ENCODE peak calls at places on chromosomes 1 and 21, in seven cellular contexts. N is NCI-H1694 treated with DMSO at 0.1 percent for 48 hours; T is activated CD4-positive, alpha-beta T cell treated with anti-CD3 and anti-CD28 coated beads, Interleukin-2, amount 50 U/mL, for 1 hour; L is type B pancreatic cell; E is ACHN; K is T-helper 2 cell; Y is NCI-H1092. W is an unnamed sample.

GRCh38 chr1:204685236-204686006 is at the start of gene LRRN2:
- DNase-seq in N (peak; percentile 23), T (no peak), L (no peak), E (no peak), K (no peak), Y (peak; percentile 47), W (no peak)

GRCh38 chr1:219147571-219148019 is 26.1 kb upstream of the LYPLAL1 start:
- DNase-seq in N (no peak), T (no peak), L (no peak), E (no peak), K (no peak), Y (no peak), W (no peak)

GRCh38 chr21:32807717-32808380 is 36.3 kb upstream of the PAXBP1 start:
- DNase-seq in N (no peak), T (no peak), L (no peak), E (no peak), K (no peak), Y (no peak), W (no peak)

GRCh38 chr1:230231739-230232075 is 164.7 kb downstream of the GALNT2 start:
- DNase-seq in N (no peak), T (no peak), L (no peak), E (no peak), K (no peak), Y (no peak), W (no peak)

GRCh38 chr1:9542425-9542824 is 3.2 kb downstream of the SLC25A33 start:
- DNase-seq in N (no peak), T (no peak), L (no peak), E (peak; percentile 9), K (no peak), Y (no peak), W (no peak)

GRCh38 chr1:223133824-223134435 is 9.1 kb downstream of the TLR5 start:
- DNase-seq in N (peak; percentile 76), T (peak; percentile 76), L (peak; percentile 92), E (peak; percentile 85), K (peak; percentile 72), Y (peak; percentile 83), W (peak; percentile 77)

GRCh38 chr1:198220428-198220827 is 63.6 kb downstream of the NEK7 start:
- DNase-seq in N (no peak), T (no peak), L (no peak), E (no peak), K (no peak), Y (no peak), W (peak; percentile 79)

GRCh38 chr1:240663160-240663879 is 51.4 kb upstream of the GREM2 start:
- DNase-seq in N (no peak), T (no peak), L (no peak), E (no peak), K (no peak), Y (no peak), W (no peak)

GRCh38 chr1:200452850-200453543 is 43.2 kb upstream of the ZNF281 start:
- DNase-seq in N (no peak), T (no peak), L (no peak), E (no peak), K (no peak), Y (no peak), W (no peak)

GRCh38 chr1:10621906-10622305 is 147.2 kb downstream of the PEX14 start:
- DNase-seq in N (no peak), T (no peak), L (no peak), E (no peak), K (no peak), Y (no peak), W (no peak)

GRCh38 chr1:43445618-43446387 is 7.9 kb downstream of the HYI start:
- DNase-seq in N (no peak), T (no peak), L (no peak), E (no peak), K (no peak), Y (no peak), W (no peak)

GRCh38 chr1:112172294-112172882 is 182.9 kb upstream of the KCND3 start:
- DNase-seq in N (no peak), T (no peak), L (no peak), E (peak; percentile 55), K (no peak), Y (no peak), W (peak; percentile 5)

GRCh38 chr1:32250893-32251716 is at the start of gene LCK:
- DNase-seq in N (no peak), T (peak; percentile 53), L (no peak), E (no peak), K (peak; percentile 50), Y (no peak), W (no peak)

GRCh38 chr1:45913183-45913924 is 109.9 kb downstream of the MAST2 start:
- DNase-seq in N (no peak), T (no peak), L (no peak), E (no peak), K (no peak), Y (no peak), W (no peak)

GRCh38 chr1:165869343-165869742 is 41.9 kb downstream of the UCK2 start:
- DNase-seq in N (no peak), T (no peak), L (no peak), E (no peak), K (no peak), Y (no peak), W (no peak)

GRCh38 chr1:41536296-41536695 is 51.8 kb upstream of the EDN2 start:
- DNase-seq in N (no peak), T (no peak), L (no peak), E (no peak), K (no peak), Y (no peak), W (no peak)

GRCh38 chr21:37688952-37689659 is 227.2 kb downstream of the KCNJ6 start:
- DNase-seq in N (no peak), T (no peak), L (no peak), E (no peak), K (no peak), Y (no peak), W (no peak)

GRCh38 chr1:111179968-111180533 is 20.4 kb downstream of the DENND2D start:
- DNase-seq in N (no peak), T (no peak), L (no peak), E (no peak), K (no peak), Y (no peak), W (no peak)

GRCh38 chr1:9909222-9910046 is 635 bp downstream of the CTNNBIP1 start:
- DNase-seq in N (no peak), T (peak; percentile 16), L (no peak), E (no peak), K (peak; percentile 22), Y (no peak), W (no peak)

GRCh38 chr21:44845418-44846200 is 27.7 kb upstream of the SUMO3 start:
- DNase-seq in N (peak; percentile 69), T (peak; percentile 41), L (no peak), E (peak; percentile 86), K (peak; percentile 33), Y (no peak), W (no peak)

GRCh38 chr21:46607605-46608004 is 2.7 kb upstream of the S100B start:
- DNase-seq in N (no peak), T (no peak), L (no peak), E (no peak), K (no peak), Y (no peak), W (no peak)

GRCh38 chr21:37225440-37225839 is 41.7 kb downstream of the VPS26C start:
- DNase-seq in N (no peak), T (peak; percentile 28), L (no peak), E (no peak), K (no peak), Y (no peak), W (no peak)